ENCODE peak calls at places on chromosomes 3 and 15, in ten cellular contexts. R is Panc1, X is nucleus accumbens, Y is SJSA1, D is amygdala, U is ecto neural progenitor cell, I is NCI-H1930, W is fibroblast of pulmonary artery, A is NCI-H1092 treated with DMSO at 0.1 percent for 48 hours, J is pulmonary artery endothelial cell. S is an unnamed sample.

GRCh38 chr15:85044251-85044853 is 62.7 kb downstream of the PDE8A start:
- DNase-seq in U (no peak), J (peak), I (peak), R (peak), D (no peak), X (no peak), A (peak), Y (peak), W (peak), S (peak)

GRCh38 chr3:65166531-65166930 is 478.7 kb upstream of the ADAMTS9 start:
- DNase-seq in I (no peak), Y (no peak), D (no peak), J (no peak), R (no peak), U (no peak), X (no peak), A (no peak), W (no peak), S (no peak)

GRCh38 chr15:25711691-25712090 is 151.4 kb downstream of the ATP10A start:
- DNase-seq in I (no peak), U (no peak), W (no peak), A (no peak), J (no peak), R (no peak), D (no peak), X (no peak), Y (no peak), S (no peak)

GRCh38 chr3:79367803-79368202 is 400.0 kb downstream of the ROBO1 start:
- DNase-seq in Y (peak), J (no peak), R (no peak), W (no peak), X (no peak), D (no peak), I (no peak), U (no peak), A (no peak), S (no peak)

GRCh38 chr3:40930131-40930538 is 269.2 kb upstream of the CTNNB1 start:
- DNase-seq in X (no peak), W (peak), Y (no peak), A (no peak), J (no peak), D (no peak), U (no peak), I (no peak), R (no peak), S (peak)

GRCh38 chr3:16239776-16240175 is 25.0 kb downstream of the DPH3 start:
- DNase-seq in I (no peak), W (peak), Y (peak), X (no peak), D (no peak), R (no peak), A (no peak), U (no peak), J (no peak), S (no peak)

GRCh38 chr3:50551293-50552057 is 16.1 kb downstream of the C3orf18 start:
- DNase-seq in W (no peak), R (no peak), X (no peak), D (no peak), J (no peak), A (no peak), I (no peak), U (no peak), Y (no peak), S (no peak)

GRCh38 chr3:171173732-171174131 is 147.2 kb upstream of the SLC2A2 start:
- DNase-seq in R (no peak), X (peak), W (no peak), Y (no peak), J (no peak), A (no peak), D (peak), U (no peak), I (no peak), S (no peak)

GRCh38 chr15:42171122-42171521 is 14.7 kb upstream of the PLA2G4F start:
- DNase-seq in W (no peak), Y (no peak), A (no peak), I (no peak), R (no peak), U (no peak), J (no peak), X (no peak), D (no peak), S (no peak)

GRCh38 chr15:48710952-48711495 is 65.5 kb upstream of the FBN1 start:
- DNase-seq in U (no peak), J (no peak), A (no peak), D (no peak), R (no peak), Y (no peak), X (no peak), W (no peak), I (no peak), S (no peak)

GRCh38 chr3:159417761-159418160 is 570.9 kb upstream of the IL12A start:
- DNase-seq in Y (no peak), U (no peak), D (no peak), R (no peak), I (no peak), A (no peak), W (peak), J (no peak), X (no peak), S (no peak)

GRCh38 chr3:189458536-189458935 is 172.7 kb upstream of the TP63 start:
- DNase-seq in Y (no peak), X (no peak), W (no peak), U (no peak), I (no peak), D (no peak), J (no peak), A (no peak), R (no peak), S (peak)

GRCh38 chr3:187919535-187919934 is 174.3 kb upstream of the BCL6 start:
- DNase-seq in U (no peak), W (no peak), Y (no peak), I (no peak), J (no peak), R (no peak), A (no peak), X (no peak), D (no peak), S (no peak)

GRCh38 chr3:186966406-186966805 is 36.1 kb downstream of the ST6GAL1 start:
- DNase-seq in W (no peak), I (no peak), U (no peak), Y (no peak), A (no peak), X (no peak), R (no peak), D (no peak), J (no peak), S (no peak)

S was measured in MCF 10A.